ENCODE peak calls at places on chromosomes 7 and 10, in six cellular contexts. M is NCI-H1694 treated with DMSO at 0.1 percent for 48 hours, B is NCI-H510A, V is HT-29, I is GM04503, Q is cardiac septum. L is an unnamed sample.

GRCh38 chr10:8323443-8324054 is 269.1 kb downstream of the GATA3 start:
- DNase-seq in V (no peak), M (no peak), Q (no peak), B (no peak), I (no peak), L (no peak)

GRCh38 chr10:109456566-109457361 is 466.5 kb downstream of the XPNPEP1 start:
- DNase-seq in I (no peak), Q (no peak), M (no peak), V (no peak), B (no peak), L (no peak)

GRCh38 chr10:27504897-27505457 is 873 bp downstream of the RAB18 start:
- DNase-seq in V (no peak), B (no peak), M (no peak), Q (no peak), I (no peak), L (no peak)

GRCh38 chr10:96596422-96597407 is 9.9 kb upstream of the TM9SF3 start:
- DNase-seq in B (no peak), V (peak), M (no peak), Q (no peak), I (no peak), L (no peak)

GRCh38 chr7:133300097-133300496 is 47.2 kb downstream of the EXOC4 start:
- DNase-seq in M (no peak), I (no peak), B (no peak), V (no peak), Q (no peak), L (no peak)

GRCh38 chr10:61633665-61634064 is 29.1 kb upstream of the CABCOCO1 start:
- DNase-seq in Q (no peak), B (no peak), I (peak), M (no peak), V (no peak), L (no peak)

GRCh38 chr7:8436965-8437364 is 3.6 kb downstream of the NXPH1 start:
- DNase-seq in B (peak), Q (no peak), M (no peak), V (peak), I (no peak), L (peak)

GRCh38 chr10:88932539-88933256 is 19.9 kb downstream of the ACTA2 start:
- DNase-seq in V (peak), M (peak), Q (no peak), B (peak), I (peak), L (peak)

GRCh38 chr10:49361735-49362568 is 33.9 kb downstream of the DRGX start:
- DNase-seq in M (no peak), V (no peak), I (no peak), B (no peak), Q (no peak), L (no peak)

GRCh38 chr10:92880233-92880861 is 32.0 kb downstream of the EXOC6 start:
- DNase-seq in I (no peak), V (peak), Q (no peak), B (peak), M (peak), L (peak)

GRCh38 chr7:14999331-14999730 is 96.8 kb upstream of the DGKB start:
- DNase-seq in V (no peak), M (no peak), I (no peak), Q (no peak), B (no peak), L (peak)

GRCh38 chr10:132175907-132176581 is 10.7 kb upstream of the DPYSL4 start:
- DNase-seq in I (no peak), Q (no peak), V (no peak), M (no peak), B (no peak), L (peak)

GRCh38 chr10:93947055-93947454 is 46.7 kb upstream of the PLCE1 start:
- DNase-seq in M (no peak), Q (peak), B (no peak), I (peak), V (no peak), L (no peak)

GRCh38 chr10:132471125-132471451 is 66.5 kb upstream of the INPP5A start:
- DNase-seq in V (no peak), I (no peak), Q (no peak), M (no peak), B (no peak), L (no peak)

GRCh38 chr7:88759216-88759955 is at the start of gene ZNF804B:
- DNase-seq in I (no peak), Q (peak), B (no peak), V (no peak), M (no peak), L (no peak)

GRCh38 chr10:63071145-63071544 is 62.0 kb upstream of the NRBF2 start:
- DNase-seq in V (no peak), B (peak), Q (no peak), I (no peak), M (no peak), L (peak)